ENCODE peak calls at places on chromosomes 5 and 9, in six cellular contexts. K, N, H, M, T and X are unnamed samples.

GRCh38 chr5:150640311-150641005 is at the start of gene SYNPO:
- DNase-seq in K (no peak), N (peak), H (no peak), M (peak), T (no peak), X (peak)

GRCh38 chr5:2684606-2685005 is 66.9 kb downstream of the IRX2 start:
- DNase-seq in K (no peak), N (no peak), H (no peak), M (no peak), T (no peak), X (no peak)

GRCh38 chr9:69877852-69878507 is 57.4 kb downstream of the CFAP95 start:
- DNase-seq in K (no peak), N (peak), H (no peak), M (no peak), T (no peak), X (peak)

GRCh38 chr5:3218916-3219650 is 376.5 kb upstream of the IRX1 start:
- DNase-seq in K (no peak), N (no peak), H (no peak), M (no peak), T (no peak), X (no peak)

GRCh38 chr5:475704-476101 is 32.7 kb downstream of the EXOC3 start:
- DNase-seq in K (no peak), N (no peak), H (no peak), M (no peak), T (no peak), X (no peak)

GRCh38 chr5:95715799-95716461 is 15.2 kb upstream of the RHOBTB3 start:
- DNase-seq in K (no peak), N (peak), H (no peak), M (peak), T (no peak), X (peak)

GRCh38 chr9:100083448-100084144 is 15.2 kb downstream of the ERP44 start:
- DNase-seq in K (no peak), N (no peak), H (no peak), M (no peak), T (no peak), X (no peak)

GRCh38 chr5:97021416-97021815 is 85.5 kb downstream of the LNPEP start:
- DNase-seq in K (no peak), N (no peak), H (no peak), M (no peak), T (no peak), X (no peak)

GRCh38 chr9:110592075-110592830 is 12.7 kb upstream of the SVEP1 start:
- DNase-seq in K (no peak), N (no peak), H (no peak), M (no peak), T (no peak), X (no peak)

GRCh38 chr9:35611230-35611797 is 6.3 kb downstream of the TESK1 start:
- DNase-seq in K (no peak), N (peak), H (peak), M (peak), T (peak), X (no peak)

GRCh38 chr5:1725641-1726468 is 73.8 kb downstream of the MRPL36 start:
- DNase-seq in K (peak), N (no peak), H (no peak), M (no peak), T (no peak), X (no peak)

GRCh38 chr5:67192719-67193464 is 3.7 kb downstream of the CD180 start:
- DNase-seq in K (no peak), N (no peak), H (no peak), M (peak), T (no peak), X (no peak)

GRCh38 chr5:134541736-134542376 is 16.4 kb downstream of the JADE2 start:
- DNase-seq in K (peak), N (peak), H (no peak), M (no peak), T (no peak), X (no peak)

GRCh38 chr9:138022121-138022741 is 144.6 kb downstream of the CACNA1B start:
- DNase-seq in K (no peak), N (no peak), H (no peak), M (no peak), T (no peak), X (peak)

GRCh38 chr5:60959156-60959555 is 14.2 kb downstream of the NDUFAF2 start:
- DNase-seq in K (no peak), N (peak), H (no peak), M (no peak), T (no peak), X (peak)

GRCh38 chr9:1071730-1072129 is 21.6 kb downstream of the DMRT2 start:
- DNase-seq in K (no peak), N (no peak), H (no peak), M (no peak), T (no peak), X (no peak)

GRCh38 chr5:155082401-155082800 is 68.8 kb downstream of the KIF4B start:
- DNase-seq in K (no peak), N (peak), H (no peak), M (peak), T (no peak), X (peak)

GRCh38 chr5:3432135-3432534 is 163.5 kb upstream of the IRX1 start:
- DNase-seq in K (no peak), N (no peak), H (no peak), M (no peak), T (no peak), X (no peak)

GRCh38 chr9:131324736-131325679 is 35.5 kb downstream of the PLPP7 start:
- DNase-seq in K (no peak), N (no peak), H (no peak), M (no peak), T (no peak), X (no peak)

GRCh38 chr5:63401434-63402046 is 560.7 kb downstream of the HTR1A start:
- DNase-seq in K (peak), N (peak), H (peak), M (peak), T (no peak), X (peak)

GRCh38 chr9:131530546-131530929 is 525 bp downstream of the UCK1 start:
- DNase-seq in K (no peak), N (no peak), H (no peak), M (no peak), T (no peak), X (peak)

GRCh38 chr9:72857632-72858011 is 95.2 kb downstream of the ALDH1A1 start:
- DNase-seq in K (no peak), N (no peak), H (no peak), M (no peak), T (no peak), X (no peak)

GRCh38 chr9:32220750-32221149 is 163.7 kb upstream of the ACO1 start:
- DNase-seq in K (no peak), N (no peak), H (no peak), M (no peak), T (no peak), X (no peak)